ENCODE peak calls at places on chromosomes 13 and 19, in four cellular contexts. One of them, this sample, is unnamed.

GRCh38 chr13:111614009-111614408 is 293.6 kb downstream of the TEX29 start:
- DNase-seq in K562: no peak
- DNase-seq in uterus: no peak
- DNase-seq in breast epithelium: no peak
- DNase-seq in this sample: no peak

GRCh38 chr19:4776436-4777205 is 14.9 kb upstream of the FEM1A start:
- DNase-seq in K562: no peak
- DNase-seq in uterus: no peak
- DNase-seq in breast epithelium: no peak
- DNase-seq in this sample: no peak

GRCh38 chr13:41012536-41012935 is 6.6 kb downstream of the ELF1 start:
- DNase-seq in K562: no peak
- DNase-seq in uterus: no peak
- DNase-seq in breast epithelium: no peak
- DNase-seq in this sample: no peak

GRCh38 chr13:103703246-103703645 is 637.0 kb upstream of the SLC10A2 start:
- DNase-seq in K562: no peak
- DNase-seq in uterus: no peak
- DNase-seq in breast epithelium: no peak
- DNase-seq in this sample: no peak

GRCh38 chr13:98653471-98653985 is 76.6 kb upstream of the STK24 start:
- DNase-seq in K562: peak; percentile 66
- DNase-seq in uterus: peak; percentile 77
- DNase-seq in breast epithelium: peak; percentile 78
- DNase-seq in this sample: peak; percentile 66

GRCh38 chr13:36029171-36029570 is 102.0 kb downstream of the DCLK1 start:
- DNase-seq in K562: no peak
- DNase-seq in uterus: no peak
- DNase-seq in breast epithelium: no peak
- DNase-seq in this sample: no peak

GRCh38 chr19:13033244-13033643 is 38.0 kb downstream of the NFIX start:
- DNase-seq in K562: no peak
- DNase-seq in uterus: no peak
- DNase-seq in breast epithelium: no peak
- DNase-seq in this sample: no peak

GRCh38 chr19:54572696-54573311 is 786 bp upstream of the LILRA2 start:
- DNase-seq in K562: peak; percentile 33
- DNase-seq in uterus: no peak
- DNase-seq in breast epithelium: no peak
- DNase-seq in this sample: no peak

GRCh38 chr19:49712397-49712859 is 21.5 kb downstream of the CPT1C start:
- DNase-seq in K562: peak; percentile 95
- DNase-seq in uterus: peak; percentile 95
- DNase-seq in breast epithelium: peak; percentile 39
- DNase-seq in this sample: peak; percentile 43

GRCh38 chr19:52270266-52270885 is 989 bp downstream of the ZNF766 start:
- DNase-seq in K562: peak; percentile 26
- DNase-seq in uterus: no peak
- DNase-seq in breast epithelium: no peak
- DNase-seq in this sample: peak; percentile 30

GRCh38 chr13:43390101-43390500 is 366.7 kb downstream of the DNAJC15 start:
- DNase-seq in K562: no peak
- DNase-seq in uterus: no peak
- DNase-seq in breast epithelium: no peak
- DNase-seq in this sample: no peak

GRCh38 chr19:58196911-58197616 is 14.2 kb downstream of the ZNF274 start:
- DNase-seq in K562: no peak
- DNase-seq in uterus: no peak
- DNase-seq in breast epithelium: no peak
- DNase-seq in this sample: no peak

GRCh38 chr13:112444001-112444311 is 67.8 kb downstream of the SPACA7 start:
- DNase-seq in K562: peak; percentile 69
- DNase-seq in uterus: no peak
- DNase-seq in breast epithelium: peak; percentile 17
- DNase-seq in this sample: peak; percentile 63

GRCh38 chr13:24644051-24644450 is 36.2 kb upstream of the ATP12A start:
- DNase-seq in K562: no peak
- DNase-seq in uterus: no peak
- DNase-seq in breast epithelium: no peak
- DNase-seq in this sample: no peak

GRCh38 chr19:16244091-16244490 is 46.4 kb downstream of the AP1M1 start:
- DNase-seq in K562: no peak
- DNase-seq in uterus: no peak
- DNase-seq in breast epithelium: no peak
- DNase-seq in this sample: no peak

GRCh38 chr19:12574036-12574435 is 22.8 kb upstream of the ZNF564 start:
- DNase-seq in K562: no peak
- DNase-seq in uterus: no peak
- DNase-seq in breast epithelium: no peak
- DNase-seq in this sample: no peak

GRCh38 chr13:33401238-33401637 is 115.7 kb upstream of the STARD13 start:
- DNase-seq in K562: no peak
- DNase-seq in uterus: no peak
- DNase-seq in breast epithelium: peak; percentile 23
- DNase-seq in this sample: no peak

GRCh38 chr19:12484011-12484370 is 625 bp downstream of the ZNF709 start:
- DNase-seq in K562: no peak
- DNase-seq in uterus: no peak
- DNase-seq in breast epithelium: no peak
- DNase-seq in this sample: no peak

GRCh38 chr13:49908637-49909036 is 27.5 kb downstream of the SPRYD7 start:
- DNase-seq in K562: no peak
- DNase-seq in uterus: no peak
- DNase-seq in breast epithelium: no peak
- DNase-seq in this sample: no peak

GRCh38 chr13:29081697-29082440 is 261.7 kb downstream of the MTUS2 start:
- DNase-seq in K562: no peak
- DNase-seq in uterus: no peak
- DNase-seq in breast epithelium: no peak
- DNase-seq in this sample: no peak

DNA sequence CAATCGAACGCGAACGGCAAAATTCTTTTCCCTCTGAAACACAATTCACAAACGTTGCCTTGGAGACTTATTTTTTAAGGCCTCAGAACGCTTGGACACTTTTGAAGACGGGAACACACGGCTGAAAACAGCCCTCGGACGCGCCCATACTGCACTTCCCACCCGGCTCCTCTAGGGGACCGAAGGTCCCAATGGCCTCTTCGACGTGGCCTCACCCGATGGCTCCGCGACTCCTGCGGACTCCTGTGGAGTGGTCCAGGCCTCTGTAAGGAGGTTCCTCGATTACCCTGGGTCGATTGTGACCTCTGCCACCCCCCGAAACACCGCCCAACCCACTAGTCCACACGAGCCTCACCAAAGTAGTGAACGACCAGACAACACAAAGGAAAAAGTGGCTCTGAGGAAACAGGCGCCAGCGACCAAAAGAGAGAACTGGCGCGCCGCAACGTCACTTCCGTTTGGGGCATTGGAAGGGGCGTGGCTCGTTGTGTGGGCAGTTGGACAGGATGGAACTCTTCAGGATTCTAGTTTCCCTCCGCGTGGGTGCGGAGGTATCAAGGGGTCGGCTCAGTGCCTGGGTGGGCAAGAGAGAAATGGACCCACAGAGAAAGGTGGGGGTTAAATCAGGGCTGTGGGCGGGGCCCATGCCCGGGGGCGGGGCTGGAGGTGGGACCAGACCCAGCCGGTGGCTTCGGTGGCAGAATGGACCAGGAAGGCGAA is at the start of gene ZNF560:
- DNase-seq in K562: peak; percentile 13
- DNase-seq in uterus: no peak
- DNase-seq in breast epithelium: no peak
- DNase-seq in this sample: no peak
- TF ChIP-seq CTCF in K562: no peak
- TF ChIP-seq CTCF in uterus: no peak
- TF ChIP-seq CTCF in breast epithelium: no peak
- TF ChIP-seq CTCF in this sample: no peak

GRCh38 chr19:35790981-35791813 is 15.8 kb downstream of the ARHGAP33 start:
- DNase-seq in K562: no peak
- DNase-seq in uterus: no peak
- DNase-seq in breast epithelium: no peak
- DNase-seq in this sample: no peak
- TF ChIP-seq CTCF in K562: peak; percentile 23
- TF ChIP-seq CTCF in uterus: no peak
- TF ChIP-seq CTCF in breast epithelium: no peak
- TF ChIP-seq CTCF in this sample: no peak

GRCh38 chr13:48645845-48646244 is 7.9 kb upstream of the CYSLTR2 start:
- DNase-seq in K562: no peak
- DNase-seq in uterus: no peak
- DNase-seq in breast epithelium: no peak
- DNase-seq in this sample: no peak

GRCh38 chr13:48647625-48648024 is 6.1 kb upstream of the CYSLTR2 start:
- DNase-seq in K562: no peak
- DNase-seq in uterus: no peak
- DNase-seq in breast epithelium: no peak
- DNase-seq in this sample: peak; percentile 7

GRCh38 chr13:48644951-48645350 is 8.8 kb upstream of the CYSLTR2 start:
- DNase-seq in K562: no peak
- DNase-seq in uterus: no peak
- DNase-seq in breast epithelium: no peak
- DNase-seq in this sample: no peak

GRCh38 chr13:48646791-48647190 is 6.9 kb upstream of the CYSLTR2 start:
- DNase-seq in K562: no peak
- DNase-seq in uterus: no peak
- DNase-seq in breast epithelium: no peak
- DNase-seq in this sample: no peak

DNA sequence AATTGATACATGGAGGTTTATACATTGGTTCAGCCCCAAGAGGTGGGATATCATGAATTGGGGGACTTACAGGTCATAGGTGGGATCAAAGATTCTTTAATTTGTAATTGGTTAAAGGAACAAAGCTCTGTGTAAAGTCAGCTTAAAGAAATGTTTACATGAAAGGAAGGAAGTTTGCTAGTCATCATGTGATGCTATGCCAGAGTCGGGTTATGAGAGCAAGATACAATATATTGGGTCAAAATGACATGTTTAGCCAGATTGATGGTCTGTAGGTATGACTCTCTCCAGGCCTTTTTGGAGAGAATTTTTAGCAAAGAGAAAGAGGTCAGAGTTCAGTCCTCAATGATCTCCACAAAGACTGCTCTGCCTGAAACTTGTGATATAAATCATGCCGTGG is 5.3 kb upstream of the CYSLTR2 start:
- DNase-seq in K562: no peak
- DNase-seq in uterus: no peak
- DNase-seq in breast epithelium: no peak
- DNase-seq in this sample: no peak
- TF ChIP-seq CTCF in K562: no peak
- TF ChIP-seq CTCF in uterus: no peak
- TF ChIP-seq CTCF in breast epithelium: no peak
- TF ChIP-seq CTCF in this sample: no peak

DNA sequence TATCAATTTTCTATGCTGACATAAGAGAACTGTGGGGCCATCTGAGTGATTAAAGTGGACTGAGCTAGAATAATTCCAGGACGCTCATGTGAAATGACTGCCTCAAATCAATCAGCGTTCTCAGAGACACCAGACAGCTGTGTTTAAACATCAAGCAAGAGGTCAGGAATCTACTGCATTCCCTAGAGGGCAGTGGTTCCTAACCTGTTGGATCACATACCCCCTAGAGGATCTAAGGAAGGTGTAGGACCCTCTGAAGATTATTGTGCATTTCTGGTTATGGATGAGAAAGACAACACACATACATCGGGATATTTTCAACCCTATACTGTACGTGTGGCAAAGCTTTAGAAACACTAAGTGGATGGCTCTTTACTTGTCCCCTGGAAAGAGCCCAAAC is 51.8 kb upstream of the FREM2 start:
- DNase-seq in K562: no peak
- DNase-seq in uterus: no peak
- DNase-seq in breast epithelium: no peak
- DNase-seq in this sample: no peak
- TF ChIP-seq CTCF in K562: no peak
- TF ChIP-seq CTCF in uterus: no peak
- TF ChIP-seq CTCF in breast epithelium: no peak
- TF ChIP-seq CTCF in this sample: no peak

DNA sequence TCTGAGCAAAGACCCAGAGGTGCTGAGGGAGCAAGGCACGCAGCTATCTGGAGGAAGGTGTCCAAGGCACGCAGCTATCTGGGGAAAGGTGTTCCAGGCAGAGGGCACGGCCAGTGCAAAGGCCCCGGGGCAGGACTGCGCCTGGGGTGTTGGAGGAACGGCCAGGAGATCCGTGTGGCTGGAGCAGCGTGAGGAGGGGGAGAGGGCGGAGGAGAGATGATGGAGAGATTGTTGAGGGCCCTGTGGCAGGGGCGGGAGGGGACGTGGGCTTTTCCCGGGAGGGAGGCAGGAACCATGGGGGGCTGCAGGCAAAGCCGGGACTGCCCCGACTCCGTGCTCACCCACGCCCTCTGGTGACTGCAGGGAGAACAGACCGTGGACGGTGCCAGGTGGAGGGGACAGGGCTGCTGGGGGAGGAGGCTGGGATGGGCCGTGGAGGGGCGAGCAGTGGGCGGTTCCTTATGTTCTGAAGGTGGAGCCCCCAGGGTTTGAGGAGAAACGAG is 13.3 kb upstream of the MISP start:
- DNase-seq in K562: peak; percentile 91
- DNase-seq in uterus: no peak
- DNase-seq in breast epithelium: no peak
- DNase-seq in this sample: peak; percentile 56
- TF ChIP-seq CTCF in K562: peak; percentile 84
- TF ChIP-seq CTCF in uterus: peak; percentile 29
- TF ChIP-seq CTCF in breast epithelium: peak; percentile 28
- TF ChIP-seq CTCF in this sample: peak; percentile 19

GRCh38 chr19:34274827-34275625 is 20.7 kb downstream of the GARRE1 start:
- DNase-seq in K562: no peak
- DNase-seq in uterus: no peak
- DNase-seq in breast epithelium: no peak
- DNase-seq in this sample: no peak
- TF ChIP-seq CTCF in K562: no peak
- TF ChIP-seq CTCF in uterus: no peak
- TF ChIP-seq CTCF in breast epithelium: no peak
- TF ChIP-seq CTCF in this sample: no peak